ENCODE peak calls at places on chromosomes 6 and 20, in ten cellular contexts. S is mammary epithelial cell, E is HCT116, X is endothelial cell of umbilical vein, I is foreskin fibroblast, P is SK-N-SH, F is endothelial cell, H is upper lobe of right lung, L is Calu3, B is ascending aorta. K is an unnamed sample.

GRCh38 chr6:4776967-4777925 is 1.0 kb downstream of the CDYL start:
- DNase-seq in S (peak; percentile 48), E (no peak), X (peak; percentile 48), I (peak; percentile 66), P (no peak), F (no peak), H (peak; percentile 67), L (no peak), B (no peak), K (peak; percentile 24)

GRCh38 chr20:13009682-13010406 is 1.1 kb downstream of the SPTLC3 start:
- DNase-seq in S (peak; percentile 85), E (no peak), X (peak; percentile 71), I (peak; percentile 94), P (no peak), F (no peak), H (no peak), L (peak; percentile 8), B (peak; percentile 68), K (peak; percentile 1)

GRCh38 chr6:121780325-121781313 is 345.2 kb downstream of the GJA1 start:
- DNase-seq in S (peak; percentile 89), E (peak; percentile 8), X (no peak), I (peak; percentile 97), P (no peak), F (no peak), H (peak; percentile 59), L (no peak), B (peak; percentile 94), K (peak; percentile 71)

GRCh38 chr6:146985111-146985510 is 219.1 kb upstream of the STXBP5 start:
- DNase-seq in S (no peak), E (no peak), X (no peak), I (no peak), P (no peak), F (no peak), H (no peak), L (no peak), B (no peak), K (no peak)

GRCh38 chr6:53910834-53911233 is 116.0 kb downstream of the LRRC1 start:
- DNase-seq in S (no peak), E (no peak), X (peak; percentile 97), I (peak; percentile 15), P (no peak), F (no peak), H (no peak), L (no peak), B (no peak), K (no peak)

GRCh38 chr20:4082406-4083102 is 67.2 kb upstream of the RNF24 start:
- DNase-seq in S (peak; percentile 79), E (no peak), X (no peak), I (peak; percentile 77), P (peak; percentile 32), F (peak; percentile 18), H (no peak), L (no peak), B (peak; percentile 79), K (peak; percentile 44)

GRCh38 chr20:8862092-8862491 is 206.8 kb upstream of the PLCB4 start:
- DNase-seq in S (no peak), E (no peak), X (no peak), I (no peak), P (no peak), F (no peak), H (no peak), L (no peak), B (no peak), K (no peak)

GRCh38 chr6:72363844-72364740 is 257.8 kb upstream of the KCNQ5 start:
- DNase-seq in S (peak; percentile 85), E (no peak), X (peak; percentile 94), I (peak; percentile 96), P (no peak), F (no peak), H (no peak), L (peak; percentile 57), B (peak; percentile 64), K (peak; percentile 93)

GRCh38 chr20:34310481-34311117 is 7.4 kb upstream of the AHCY start:
- DNase-seq in S (no peak), E (no peak), X (no peak), I (no peak), P (no peak), F (no peak), H (no peak), L (no peak), B (no peak), K (no peak)

GRCh38 chr20:10357974-10358373 is 76.0 kb downstream of the MKKS start:
- DNase-seq in S (no peak), E (no peak), X (peak; percentile 37), I (peak; percentile 51), P (peak; percentile 10), F (no peak), H (no peak), L (no peak), B (no peak), K (no peak)

GRCh38 chr6:134410531-134410930 is 92.6 kb upstream of the SGK1 start:
- DNase-seq in S (no peak), E (no peak), X (no peak), I (peak; percentile 41), P (no peak), F (no peak), H (no peak), L (no peak), B (no peak), K (no peak)

GRCh38 chr6:11900662-11901598 is 111.2 kb upstream of the HIVEP1 start:
- DNase-seq in S (no peak), E (no peak), X (no peak), I (no peak), P (no peak), F (no peak), H (no peak), L (no peak), B (no peak), K (no peak)

GRCh38 chr6:111492499-111492898 is 9.5 kb upstream of the REV3L start:
- DNase-seq in S (no peak), E (no peak), X (no peak), I (no peak), P (no peak), F (no peak), H (no peak), L (no peak), B (no peak), K (no peak)

GRCh38 chr20:58436868-58437645 is 48.0 kb downstream of the VAPB start:
- DNase-seq in S (peak; percentile 51), E (no peak), X (no peak), I (no peak), P (no peak), F (no peak), H (no peak), L (peak; percentile 64), B (no peak), K (no peak)

GRCh38 chr6:24251339-24251738 is 106.5 kb downstream of the DCDC2 start:
- DNase-seq in S (no peak), E (no peak), X (no peak), I (no peak), P (no peak), F (no peak), H (no peak), L (no peak), B (no peak), K (no peak)

GRCh38 chr20:57335392-57335791 is 5.8 kb downstream of the SPO11 start:
- DNase-seq in S (peak; percentile 10), E (no peak), X (no peak), I (no peak), P (no peak), F (no peak), H (no peak), L (no peak), B (no peak), K (no peak)

GRCh38 chr6:157628463-157628862 is 194.6 kb upstream of the SNX9 start:
- DNase-seq in S (no peak), E (no peak), X (no peak), I (no peak), P (no peak), F (no peak), H (no peak), L (no peak), B (no peak), K (no peak)

GRCh38 chr20:24773751-24774201 is 175.3 kb upstream of the CST7 start:
- DNase-seq in S (peak; percentile 94), E (no peak), X (no peak), I (peak; percentile 81), P (no peak), F (no peak), H (no peak), L (no peak), B (peak; percentile 40), K (peak; percentile 81)

GRCh38 chr6:70312165-70312564 is 9.3 kb upstream of the COL9A1 start:
- DNase-seq in S (peak; percentile 98), E (peak; percentile 70), X (no peak), I (peak; percentile 65), P (no peak), F (no peak), H (no peak), L (peak; percentile 85), B (no peak), K (peak; percentile 76)

GRCh38 chr20:5221078-5221430 is 94.2 kb downstream of the CDS2 start:
- DNase-seq in S (no peak), E (no peak), X (no peak), I (peak; percentile 14), P (no peak), F (no peak), H (no peak), L (no peak), B (no peak), K (peak; percentile 4)

GRCh38 chr6:13813011-13813410 is 1.3 kb downstream of the MCUR1 start:
- DNase-seq in S (no peak), E (no peak), X (no peak), I (no peak), P (no peak), F (no peak), H (no peak), L (no peak), B (no peak), K (no peak)

GRCh38 chr6:10414766-10415592 is at the start of gene TFAP2A:
- DNase-seq in S (peak; percentile 96), E (no peak), X (no peak), I (peak; percentile 90), P (no peak), F (no peak), H (no peak), L (peak; percentile 80), B (no peak), K (peak; percentile 86)
- TF ChIP-seq CTCF in S (peak; percentile 63), E (peak; percentile 40), X (no peak), I (peak; percentile 58), P (peak; percentile 23), F (no peak), H (no peak), L (no peak), B (no peak), K (peak; percentile 64)

GRCh38 chr6:85348643-85349042 is 101.2 kb upstream of the NT5E start:
- DNase-seq in S (no peak), E (no peak), X (no peak), I (no peak), P (no peak), F (no peak), H (no peak), L (no peak), B (no peak), K (no peak)
- TF ChIP-seq CTCF in S (peak; percentile 4), E (no peak), X (peak; percentile 34), I (no peak), P (no peak), F (no peak), H (no peak), L (no peak), B (no peak), K (no peak)

GRCh38 chr6:169950558-169950957 is 199.1 kb downstream of the ERMARD start:
- DNase-seq in S (peak; percentile 7), E (peak; percentile 32), X (no peak), I (no peak), P (no peak), F (no peak), H (no peak), L (peak; percentile 29), B (no peak), K (no peak)
- TF ChIP-seq CTCF in S (peak; percentile 58), E (peak; percentile 57), X (no peak), I (no peak), P (no peak), F (no peak), H (peak; percentile 38), L (no peak), B (no peak), K (peak; percentile 20)

GRCh38 chr6:115271434-115271833 is 789.3 kb downstream of the FRK start:
- DNase-seq in S (no peak), E (no peak), X (no peak), I (no peak), P (no peak), F (no peak), H (no peak), L (no peak), B (no peak), K (no peak)
- TF ChIP-seq CTCF in S (no peak), E (no peak), X (no peak), I (no peak), P (no peak), F (no peak), H (no peak), L (no peak), B (no peak), K (no peak)